ENCODE peak calls at places on chromosomes 6 and 20, in four cellular contexts. Q is mucosa of descending colon, S is AG04450, P is cardiac fibroblast. K is an unnamed sample.

GRCh38 chr6:74289881-74290280 is 593.9 kb downstream of the CD109 start:
- DNase-seq in P (no peak), Q (no peak), S (peak), K (no peak)

GRCh38 chr6:12233693-12234551 is 56.2 kb upstream of the EDN1 start:
- DNase-seq in S (peak), Q (no peak), P (peak), K (peak)

GRCh38 chr6:39961178-39961577 is 26.9 kb upstream of the MOCS1 start:
- DNase-seq in P (peak), S (no peak), Q (no peak), K (peak)

GRCh38 chr20:6395695-6396094 is 272.9 kb upstream of the FERMT1 start:
- DNase-seq in P (no peak), S (no peak), Q (no peak), K (peak)

GRCh38 chr20:38278150-38278549 is 17.6 kb upstream of the KIAA1755 start:
- DNase-seq in Q (no peak), S (no peak), P (no peak), K (no peak)

GRCh38 chr20:38299963-38300362 is 4.0 kb upstream of the BPI start:
- DNase-seq in P (no peak), S (no peak), Q (no peak), K (peak)

GRCh38 chr20:36932476-36933426 is 18.8 kb downstream of the SAMHD1 start:
- DNase-seq in S (peak), Q (no peak), P (peak), K (no peak)

GRCh38 chr20:49146442-49146841 is 41.7 kb downstream of the STAU1 start:
- DNase-seq in P (no peak), Q (no peak), S (no peak), K (no peak)

GRCh38 chr6:36347635-36348034 is 10.9 kb upstream of the BNIP5 start:
- DNase-seq in Q (no peak), S (no peak), P (peak), K (no peak)

GRCh38 chr20:63072231-63072791 is 65.5 kb upstream of the BHLHE23 start:
- DNase-seq in S (no peak), Q (no peak), P (no peak), K (no peak)

GRCh38 chr6:115195239-115195638 is 852.4 kb upstream of the HS3ST5 start:
- DNase-seq in P (no peak), S (no peak), Q (no peak), K (no peak)

GRCh38 chr6:19452495-19452894 is 384.7 kb upstream of the ID4 start:
- DNase-seq in P (no peak), S (no peak), Q (no peak), K (no peak)

GRCh38 chr6:30565772-30566171 is 5.5 kb upstream of the ABCF1 start:
- DNase-seq in S (no peak), Q (no peak), P (peak), K (no peak)

GRCh38 chr6:138814179-138814834 is 18.4 kb downstream of the ECT2L start:
- DNase-seq in S (no peak), Q (no peak), P (no peak), K (peak)

GRCh38 chr6:113306552-113307145 is 550.5 kb upstream of the MARCKS start:
- DNase-seq in Q (peak), S (no peak), P (peak), K (peak)

GRCh38 chr20:10557685-10558084 is 116.1 kb downstream of the JAG1 start:
- DNase-seq in Q (no peak), P (no peak), S (no peak), K (peak)

GRCh38 chr20:19849341-19850189 is 91.5 kb downstream of the RIN2 start:
- DNase-seq in P (peak), S (no peak), Q (no peak), K (no peak)

GRCh38 chr20:58215116-58215515 is 13.3 kb downstream of the ANKRD60 start:
- DNase-seq in S (no peak), P (no peak), Q (no peak), K (peak)

GRCh38 chr20:18258126-18258860 is 30.0 kb upstream of the ZNF133 start:
- DNase-seq in S (no peak), Q (no peak), P (no peak), K (no peak)

GRCh38 chr6:431986-432385 is 40.4 kb downstream of the IRF4 start:
- DNase-seq in S (no peak), Q (no peak), P (no peak), K (no peak)

GRCh38 chr6:83711958-83712357 is 3.1 kb upstream of the SNAP91 start:
- DNase-seq in P (no peak), S (no peak), Q (no peak), K (no peak)

GRCh38 chr6:140602843-140603242 is 1228.4 kb upstream of the CITED2 start:
- DNase-seq in Q (no peak), P (no peak), S (no peak), K (no peak)

GRCh38 chr20:17816804-17817590 is 117.2 kb downstream of the BANF2 start:
- DNase-seq in P (no peak), S (no peak), Q (no peak), K (no peak)

GRCh38 chr6:108039681-108040080 is 34.9 kb downstream of the OSTM1 start:
- DNase-seq in S (no peak), P (no peak), Q (no peak), K (no peak)

GRCh38 chr6:2007165-2007564 is 238.2 kb downstream of the GMDS start:
- DNase-seq in Q (no peak), S (no peak), P (no peak), K (no peak)

GRCh38 chr20:55953201-55953600 is 52.1 kb downstream of the CBLN4 start:
- DNase-seq in S (no peak), Q (no peak), P (no peak), K (peak)

GRCh38 chr6:32085759-32086458 is 23.2 kb downstream of the TNXB start:
- DNase-seq in S (no peak), P (no peak), Q (no peak), K (no peak)

GRCh38 chr6:140560671-140561070 is 1186.2 kb upstream of the CITED2 start:
- DNase-seq in P (no peak), Q (no peak), S (no peak), K (no peak)

GRCh38 chr6:47810885-47811284 is 29.1 kb downstream of the OPN5 start:
- DNase-seq in Q (no peak), S (no peak), P (no peak), K (peak)

GRCh38 chr20:18683839-18684238 is 96.0 kb downstream of the DTD1 start:
- DNase-seq in P (no peak), Q (no peak), S (no peak), K (no peak)

GRCh38 chr6:100880901-100881706 is at the start of gene ASCC3:
- DNase-seq in S (peak), P (peak), Q (peak), K (peak)

GRCh38 chr6:52881996-52882841 is 27.3 kb downstream of the GSTA3 start:
- DNase-seq in Q (peak), S (peak), P (peak), K (peak)

GRCh38 chr20:54078296-54078695 is 7.9 kb upstream of the BCAS1 start:
- DNase-seq in Q (no peak), P (no peak), S (no peak), K (no peak)

GRCh38 chr6:32432050-32432450 is 7.6 kb upstream of the HLA-DRA start:
- DNase-seq in P (peak), S (no peak), Q (no peak), K (peak)

GRCh38 chr6:43803783-43804549 is 34.0 kb downstream of the VEGFA start:
- DNase-seq in S (no peak), Q (peak), P (peak), K (peak)

GRCh38 chr6:44489912-44490604 is 102.6 kb downstream of the CDC5L start:
- DNase-seq in Q (no peak), S (peak), P (peak), K (peak)

GRCh38 chr20:25308083-25308491 is 60.2 kb downstream of the PYGB start:
- DNase-seq in Q (peak), P (no peak), S (no peak), K (no peak)

GRCh38 chr20:25308671-25309394 is 60.9 kb downstream of the PYGB start:
- DNase-seq in Q (peak), P (peak), S (no peak), K (no peak)

GRCh38 chr20:25310268-25310920 is 62.5 kb downstream of the PYGB start:
- DNase-seq in P (peak), Q (peak), S (peak), K (peak)

GRCh38 chr20:25310921-25311728 is 63.2 kb downstream of the PYGB start:
- DNase-seq in P (peak), Q (peak), S (peak), K (peak)

GRCh38 chr20:25309395-25310267 is 61.7 kb downstream of the PYGB start:
- DNase-seq in S (no peak), Q (peak), P (peak), K (peak)
- TF ChIP-seq CTCF in S (no peak), Q (no peak), P (no peak), K (no peak)

GRCh38 chr6:10837692-10837996 is 695 bp downstream of the MAK start:
- DNase-seq in P (peak), S (no peak), Q (no peak), K (peak)
- H3K4me3 ChIP-seq in P (peak), S (peak), Q (no peak), K (peak)

GRCh38 chr6:64505312-64505711 is 869.7 kb downstream of the PHF3 start:
- DNase-seq in P (no peak), Q (peak), S (no peak), K (peak)
- TF ChIP-seq CTCF in P (peak), Q (no peak), S (peak), K (peak)

DNA sequence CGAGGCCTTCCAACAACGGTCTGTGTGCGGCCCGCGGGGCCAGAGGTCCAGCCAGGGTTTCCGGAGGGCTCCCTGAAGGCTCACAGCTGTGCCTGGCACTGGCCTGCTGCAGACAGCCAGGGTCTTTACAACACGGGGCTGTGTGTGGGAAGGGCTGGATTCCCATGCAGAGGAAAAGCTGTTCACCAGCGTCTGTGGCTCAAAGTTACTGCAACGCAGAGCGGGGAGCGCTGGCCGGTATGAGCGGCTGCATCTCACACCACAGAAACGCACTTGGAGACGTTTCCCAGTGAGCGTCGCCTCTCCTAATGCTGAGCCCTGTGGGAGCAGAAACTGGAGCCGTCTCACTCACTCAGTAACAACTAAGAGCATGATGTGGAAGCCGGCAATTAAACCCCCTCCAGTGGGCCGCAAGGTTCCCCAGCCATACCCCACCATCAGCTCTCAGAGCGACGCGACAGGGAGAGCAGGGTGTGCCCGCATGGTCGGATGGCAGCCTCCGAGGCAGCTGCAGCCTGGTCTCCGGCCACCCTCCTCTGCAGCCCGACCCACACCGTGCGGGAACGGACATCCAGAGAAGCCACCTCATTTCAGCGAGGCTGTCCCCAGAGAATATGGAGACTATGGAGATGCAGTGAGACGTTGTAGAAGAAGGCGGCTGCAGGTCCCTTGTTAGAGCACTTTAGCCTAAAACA is 42.6 kb downstream of the DLL1 start:
- DNase-seq in S (no peak), P (peak), Q (no peak), K (no peak)
- H3K4me3 ChIP-seq in S (no peak), P (no peak), Q (no peak), K (no peak)

GRCh38 chr6:17599885-17600526 is at the start of gene FAM8A1:
- DNase-seq in P (peak), S (peak), Q (peak), K (peak)
- TF ChIP-seq CTCF in P (peak), S (peak), Q (peak), K (peak)

DNA sequence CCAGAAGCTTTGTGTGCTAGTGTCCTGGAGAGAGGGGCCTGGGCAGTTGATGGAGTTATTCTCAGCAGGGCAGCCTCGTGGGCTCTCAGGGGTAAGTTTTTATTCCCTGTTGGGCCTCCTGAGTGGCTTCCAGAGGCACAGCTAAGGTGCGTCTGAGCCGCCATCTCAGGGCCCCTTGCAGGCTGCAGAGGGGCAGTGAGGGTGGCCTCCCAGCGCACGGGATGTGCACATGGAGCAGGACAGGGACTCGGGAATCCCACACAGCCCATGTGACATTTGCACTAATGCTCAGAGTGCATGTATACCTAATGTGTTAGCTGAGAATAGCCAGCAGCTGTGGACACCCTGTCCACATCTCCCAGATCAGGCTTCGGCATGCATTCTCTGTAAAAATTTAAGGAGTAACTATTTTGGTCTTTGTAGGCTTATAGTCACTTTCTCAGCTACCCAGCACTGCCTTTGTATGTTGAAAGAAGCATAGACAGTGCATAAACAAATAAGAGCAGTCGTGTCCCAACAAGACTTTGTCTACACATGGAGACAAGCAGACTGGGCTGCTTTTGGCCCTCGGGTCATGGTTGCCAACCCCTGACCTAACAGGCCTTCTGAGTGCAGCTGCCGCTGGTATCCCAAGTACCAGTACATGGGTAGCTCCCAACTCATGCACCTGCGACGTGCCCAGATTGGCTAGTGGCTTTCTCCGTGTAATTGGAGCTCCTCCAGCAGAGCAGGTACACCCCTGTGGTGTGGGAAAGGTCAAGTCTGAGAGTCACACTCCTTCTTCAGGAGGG is 18.6 kb upstream of the CST9L start:
- DNase-seq in S (no peak), Q (no peak), P (no peak), K (peak)
- H3K4me3 ChIP-seq in S (no peak), Q (no peak), P (no peak), K (no peak)

GRCh38 chr20:33518071-33518470 is 28.2 kb downstream of the CBFA2T2 start:
- DNase-seq in P (peak), S (no peak), Q (no peak), K (peak)

GRCh38 chr20:33521461-33521860 is 31.6 kb downstream of the CBFA2T2 start:
- DNase-seq in Q (no peak), P (no peak), S (no peak), K (no peak)

GRCh38 chr20:33516882-33517281 is 27.0 kb downstream of the CBFA2T2 start:
- DNase-seq in Q (no peak), P (peak), S (no peak), K (peak)

GRCh38 chr20:33515569-33516216 is 25.8 kb downstream of the CBFA2T2 start:
- DNase-seq in S (no peak), Q (no peak), P (no peak), K (peak)
- TF ChIP-seq CTCF in S (peak), Q (no peak), P (peak), K (peak)

GRCh38 chr6:25968769-25969168 is 6.2 kb downstream of the TRIM38 start:
- DNase-seq in P (peak), Q (no peak), S (no peak), K (no peak)

GRCh38 chr6:25973923-25974555 is 11.4 kb downstream of the TRIM38 start:
- DNase-seq in Q (no peak), S (no peak), P (no peak), K (no peak)

GRCh38 chr6:25972902-25973301 is 10.3 kb downstream of the TRIM38 start:
- DNase-seq in S (no peak), Q (no peak), P (no peak), K (peak)

GRCh38 chr6:25972128-25972527 is 9.5 kb downstream of the TRIM38 start:
- DNase-seq in P (no peak), S (no peak), Q (no peak), K (no peak)

DNA sequence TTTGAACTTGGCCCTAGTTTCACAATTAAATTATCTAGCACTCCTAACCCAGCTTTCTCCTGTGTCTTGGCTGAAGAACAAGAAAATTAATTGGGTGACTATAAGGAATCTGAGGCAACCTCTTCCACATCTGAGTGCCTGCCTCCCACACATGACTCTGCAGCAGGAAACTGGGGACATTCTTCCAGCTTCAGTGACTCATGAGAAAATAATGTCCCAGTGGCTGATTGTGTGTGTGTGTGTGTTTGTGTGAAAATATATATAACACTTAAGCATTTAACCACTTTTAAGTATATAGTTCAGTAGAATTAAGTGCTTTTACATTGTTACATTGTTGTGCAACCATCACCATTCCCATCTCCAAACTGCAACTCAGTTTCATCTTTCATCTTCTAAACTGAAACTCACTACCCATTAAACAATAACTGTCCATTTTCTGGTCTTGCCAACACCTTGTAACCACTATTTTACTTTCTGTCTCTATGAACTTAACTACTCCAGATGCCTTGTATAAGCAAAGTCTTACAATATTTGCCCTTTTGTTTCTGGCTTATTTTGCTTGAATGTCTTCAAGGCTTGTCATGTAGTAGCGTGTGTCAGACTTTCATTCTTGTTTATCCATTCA is 8.7 kb downstream of the TRIM38 start:
- DNase-seq in P (peak), Q (no peak), S (peak), K (peak)
- H3K4me3 ChIP-seq in P (no peak), Q (no peak), S (no peak), K (no peak)

DNA sequence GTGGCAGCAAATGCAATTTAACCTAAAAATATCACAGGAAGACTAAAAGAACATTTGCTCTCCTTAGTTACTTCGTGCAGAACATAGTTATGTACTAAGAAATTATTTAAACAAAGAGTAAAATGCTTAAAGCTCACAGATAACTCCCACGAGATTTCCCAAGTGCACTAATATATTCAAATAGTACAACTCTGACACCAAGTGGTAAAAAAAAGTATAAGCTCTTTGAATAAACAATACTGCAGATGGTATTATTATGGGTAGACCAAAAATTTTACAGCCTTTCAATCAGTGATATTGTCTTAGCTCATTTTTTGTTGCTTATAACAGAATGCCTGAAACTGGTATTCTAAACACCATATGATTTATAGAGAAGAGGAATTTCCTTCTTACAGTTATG is 52.8 kb upstream of the FILIP1 start:
- DNase-seq in Q (no peak), S (no peak), P (peak), K (peak)
- TF ChIP-seq CTCF in Q (no peak), S (peak), P (peak), K (peak)

DNA sequence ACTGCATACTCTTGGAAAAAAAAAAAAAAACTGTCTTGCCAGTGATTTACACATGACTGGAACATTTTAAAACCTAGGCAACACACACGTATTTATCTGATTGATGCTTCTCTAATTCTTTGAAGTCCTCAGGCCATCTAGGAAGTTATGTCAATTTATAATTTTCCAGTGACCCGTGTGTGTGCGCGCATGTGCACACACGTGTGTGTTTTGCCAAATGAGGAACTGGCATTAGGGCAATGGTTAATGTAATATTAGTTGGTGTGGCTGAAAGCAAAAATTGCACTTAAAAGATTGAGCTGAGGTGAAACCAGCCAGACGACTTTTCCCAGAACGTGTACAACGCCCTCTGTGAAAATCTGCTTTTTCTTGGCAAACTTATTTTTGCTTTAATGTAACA is 315.2 kb downstream of the TFAP2A start:
- DNase-seq in S (no peak), Q (no peak), P (no peak), K (peak)
- H3K4me3 ChIP-seq in S (no peak), Q (no peak), P (no peak), K (no peak)